ENCODE peak calls at places on chromosomes 1 and 21, in ten cellular contexts. V is mucosa of gallbladder; K is upper lobe of left lung; O is stimulated activated naive CD4-positive, alpha-beta T cell; H is body of pancreas; Z is left cardiac atrium; I is fibroblast of lung; R is right lobe of liver; L is GM13977; A is skeletal muscle cell. T is an unnamed sample.

GRCh38 chr1:223714849-223715709 is 2.7 kb downstream of the CAPN2 start:
- DNase-seq in L (no peak), V (peak; percentile 52), I (peak; percentile 91), A (peak; percentile 79), Z (no peak), R (no peak), K (no peak), H (no peak), O (no peak), T (no peak)

GRCh38 chr1:72586023-72586685 is 303.8 kb upstream of the NEGR1 start:
- DNase-seq in R (no peak), A (no peak), O (no peak), Z (no peak), H (no peak), I (no peak), V (no peak), K (no peak), L (no peak), T (no peak)

GRCh38 chr1:110481968-110482623 is 31.1 kb downstream of the PROK1 start:
- DNase-seq in A (no peak), H (no peak), I (no peak), K (no peak), V (no peak), O (no peak), Z (no peak), L (no peak), R (no peak), T (no peak)

GRCh38 chr1:223110963-223111362 is 32.1 kb downstream of the TLR5 start:
- DNase-seq in Z (no peak), L (no peak), R (no peak), V (no peak), O (no peak), H (no peak), I (no peak), A (no peak), K (no peak), T (no peak)

GRCh38 chr1:41608242-41608641 is 123.8 kb upstream of the EDN2 start:
- DNase-seq in K (no peak), L (no peak), I (peak; percentile 12), Z (no peak), O (no peak), H (no peak), A (no peak), V (no peak), R (no peak), T (no peak)

GRCh38 chr1:225655509-225656258 is 2.8 kb upstream of the ENAH start:
- DNase-seq in O (no peak), L (no peak), V (peak; percentile 30), K (no peak), I (peak; percentile 99), H (peak; percentile 64), A (peak; percentile 96), Z (peak; percentile 68), R (no peak), T (no peak)

GRCh38 chr21:29538115-29538514 is 239.4 kb downstream of the BACH1 start:
- DNase-seq in R (no peak), I (peak; percentile 50), K (no peak), L (no peak), V (no peak), Z (no peak), A (peak; percentile 47), H (no peak), O (no peak), T (no peak)

GRCh38 chr1:27672750-27673112 is 739 bp upstream of the IFI6 start:
- DNase-seq in O (no peak), A (no peak), K (no peak), R (no peak), I (peak; percentile 43), L (no peak), H (no peak), V (no peak), Z (no peak), T (no peak)

GRCh38 chr1:108511764-108512163 is 48.1 kb upstream of the EEIG2 start:
- DNase-seq in L (no peak), R (no peak), O (no peak), V (no peak), I (no peak), Z (no peak), K (no peak), H (no peak), A (no peak), T (no peak)

GRCh38 chr21:40768056-40768455 is 78.9 kb downstream of the DSCAM start:
- DNase-seq in L (no peak), V (no peak), K (no peak), I (no peak), H (no peak), R (no peak), Z (no peak), O (no peak), A (no peak), T (no peak)

GRCh38 chr1:30111431-30111830 is 612.0 kb downstream of the MATN1 start:
- DNase-seq in I (peak; percentile 56), A (no peak), K (no peak), R (no peak), H (peak; percentile 31), L (no peak), V (peak; percentile 50), O (no peak), Z (peak; percentile 60), T (peak; percentile 72)

GRCh38 chr1:4655674-4656532 is 1.5 kb downstream of the AJAP1 start:
- DNase-seq in I (no peak), V (peak; percentile 29), K (peak; percentile 85), R (no peak), A (no peak), H (peak; percentile 56), Z (peak; percentile 64), L (peak; percentile 59), O (no peak), T (peak; percentile 47)

GRCh38 chr1:91725961-91726704 is 159.8 kb downstream of the TGFBR3 start:
- DNase-seq in A (peak; percentile 95), H (peak; percentile 39), O (no peak), V (peak; percentile 50), Z (no peak), I (peak; percentile 98), L (no peak), K (no peak), R (no peak), T (no peak)

GRCh38 chr1:164320780-164321683 is 238.0 kb upstream of the PBX1 start:
- DNase-seq in I (peak; percentile 57), O (no peak), V (no peak), L (no peak), R (no peak), H (peak; percentile 60), Z (peak; percentile 41), K (peak; percentile 84), A (no peak), T (peak; percentile 63)

GRCh38 chr1:96660051-96660450 is 61.5 kb upstream of the PTBP2 start:
- DNase-seq in H (no peak), L (no peak), V (no peak), A (no peak), O (no peak), K (no peak), Z (no peak), R (no peak), I (no peak), T (no peak)

GRCh38 chr1:155322571-155322952 is 1.9 kb downstream of the RUSC1 start:
- DNase-seq in Z (peak; percentile 48), L (peak; percentile 69), H (peak; percentile 10), I (peak; percentile 60), V (no peak), O (peak; percentile 22), A (no peak), K (peak; percentile 90), R (peak; percentile 62), T (no peak)

GRCh38 chr21:25396135-25396711 is 211.1 kb downstream of the MRPL39 start:
- DNase-seq in L (peak; percentile 63), R (no peak), Z (no peak), I (no peak), V (no peak), H (no peak), O (no peak), K (no peak), A (no peak), T (no peak)

GRCh38 chr1:115198938-115199337 is 109.6 kb upstream of the TSPAN2 start:
- DNase-seq in I (peak; percentile 64), H (peak; percentile 65), A (no peak), V (no peak), L (no peak), K (no peak), R (no peak), Z (no peak), O (no peak), T (peak; percentile 62)

GRCh38 chr21:38756746-38757145 is 49.0 kb upstream of the ETS2 start:
- DNase-seq in K (no peak), L (no peak), A (peak; percentile 61), Z (no peak), O (no peak), R (no peak), H (no peak), V (no peak), I (peak; percentile 52), T (no peak)

GRCh38 chr1:155938220-155938627 is 3.2 kb upstream of the RXFP4 start:
- DNase-seq in H (peak; percentile 62), L (peak; percentile 73), I (peak; percentile 77), A (peak; percentile 28), Z (no peak), K (no peak), R (no peak), O (peak; percentile 48), V (peak; percentile 45), T (peak; percentile 84)

GRCh38 chr1:244862354-244862698 is 2.0 kb downstream of the HNRNPU start:
- DNase-seq in V (no peak), K (no peak), A (no peak), L (no peak), O (no peak), I (no peak), H (no peak), Z (no peak), R (no peak), T (no peak)

GRCh38 chr1:221263831-221264767 is 384.9 kb downstream of the HLX start:
- DNase-seq in K (no peak), Z (peak; percentile 50), I (peak; percentile 92), O (peak; percentile 9), V (peak; percentile 54), A (peak; percentile 68), H (peak; percentile 72), L (peak; percentile 39), R (no peak), T (peak; percentile 72)

GRCh38 chr1:43005460-43006351 is 47.0 kb upstream of the SLC2A1 start:
- DNase-seq in I (no peak), A (no peak), L (no peak), Z (no peak), O (no peak), H (no peak), V (no peak), K (no peak), R (no peak), T (no peak)

GRCh38 chr1:161119017-161119378 is 1.1 kb downstream of the NIT1 start:
- DNase-seq in Z (peak; percentile 55), K (no peak), A (no peak), L (no peak), R (peak; percentile 79), V (no peak), O (no peak), I (no peak), H (peak; percentile 60), T (no peak)

T was measured in NCI-H1417.